ENCODE peak calls at places on chromosomes 3 and 15, in ten cellular contexts. G, M, B, V, X, Y, F, K, P and W are unnamed samples.

GRCh38 chr3:156750191-156750873 is 75.8 kb upstream of the LEKR1 start:
- DNase-seq in X (no peak), Y (no peak), V (peak; percentile 76), P (no peak), M (no peak), B (no peak), F (peak; percentile 5), G (no peak), K (no peak), W (no peak)

GRCh38 chr3:13348671-13349396 is 71.3 kb downstream of the NUP210 start:
- DNase-seq in B (no peak), F (no peak), K (no peak), X (no peak), Y (no peak), P (no peak), G (no peak), V (peak; percentile 39), M (no peak), W (no peak)

GRCh38 chr15:77036537-77037474 is 34.1 kb downstream of the TSPAN3 start:
- DNase-seq in F (no peak), X (peak; percentile 12), K (no peak), V (no peak), B (no peak), P (no peak), M (no peak), Y (no peak), G (no peak), W (peak; percentile 58)

GRCh38 chr3:124234852-124235252 is 242.9 kb upstream of the ROPN1 start:
- DNase-seq in V (no peak), P (no peak), G (no peak), X (no peak), Y (no peak), M (no peak), K (no peak), F (no peak), B (no peak), W (no peak)

GRCh38 chr3:16140116-16140893 is 34.2 kb upstream of the GALNT15 start:
- DNase-seq in X (no peak), B (no peak), Y (no peak), F (no peak), V (no peak), M (no peak), G (no peak), K (no peak), P (no peak), W (no peak)

GRCh38 chr3:196968233-196969000 is at the start of gene PIGZ:
- DNase-seq in V (peak; percentile 65), X (peak; percentile 90), M (peak; percentile 61), P (peak; percentile 10), F (no peak), B (peak; percentile 11), G (no peak), K (no peak), Y (no peak), W (no peak)

GRCh38 chr3:182349051-182349450 is 444.3 kb upstream of the ATP11B start:
- DNase-seq in X (no peak), V (no peak), Y (no peak), M (no peak), G (no peak), F (no peak), B (peak; percentile 70), K (no peak), P (no peak), W (no peak)

GRCh38 chr3:17643691-17644090 is 98.7 kb downstream of the TBC1D5 start:
- DNase-seq in B (no peak), M (no peak), F (no peak), P (no peak), K (no peak), V (no peak), G (no peak), Y (no peak), X (no peak), W (no peak)

GRCh38 chr15:76963596-76963995 is 31.3 kb upstream of the PSTPIP1 start:
- DNase-seq in Y (no peak), B (no peak), P (no peak), K (no peak), M (no peak), F (no peak), X (no peak), V (no peak), G (no peak), W (no peak)

GRCh38 chr3:196974661-196975060 is 6.0 kb upstream of the PIGZ start:
- DNase-seq in F (no peak), Y (no peak), G (no peak), X (no peak), B (no peak), M (no peak), K (no peak), V (no peak), P (no peak), W (peak; percentile 53)

GRCh38 chr15:29034151-29034550 is 148.4 kb downstream of the APBA2 start:
- DNase-seq in X (no peak), P (no peak), B (no peak), G (no peak), K (no peak), V (no peak), M (no peak), F (no peak), Y (no peak), W (no peak)

GRCh38 chr3:43259626-43260025 is 26.7 kb upstream of the SNRK start:
- DNase-seq in F (no peak), P (no peak), K (no peak), Y (no peak), G (no peak), X (no peak), V (no peak), M (no peak), B (no peak), W (no peak)

GRCh38 chr3:121651684-121652083 is 9.0 kb downstream of the HCLS1 start:
- DNase-seq in V (no peak), X (no peak), Y (peak; percentile 20), K (no peak), P (no peak), M (peak; percentile 38), B (no peak), G (no peak), F (peak; percentile 61), W (no peak)

GRCh38 chr3:7075901-7076300 is 215.0 kb downstream of the GRM7 start:
- DNase-seq in F (no peak), M (no peak), G (no peak), V (no peak), K (no peak), Y (no peak), X (no peak), B (no peak), P (no peak), W (no peak)

GRCh38 chr3:9746330-9746729 is 3.4 kb upstream of the OGG1 start:
- DNase-seq in G (no peak), X (no peak), F (no peak), Y (no peak), V (no peak), B (no peak), K (no peak), P (no peak), M (no peak), W (no peak)

GRCh38 chr3:134291300-134292254 is 40.9 kb upstream of the RYK start:
- DNase-seq in M (no peak), B (no peak), G (no peak), V (no peak), F (no peak), Y (peak; percentile 29), K (no peak), X (no peak), P (no peak), W (peak; percentile 90)

GRCh38 chr3:123724306-123724705 is 139.5 kb upstream of the HACD2 start:
- DNase-seq in V (no peak), P (no peak), Y (peak; percentile 21), F (no peak), B (no peak), K (no peak), X (no peak), M (no peak), G (no peak), W (no peak)